ENCODE peak calls at places on chromosomes 13 and 19, in seven cellular contexts. E, R, W, C, S, V and I are unnamed samples.

GRCh38 chr19:40744554-40745401 is 5.5 kb downstream of the ACTMAP start:
- DNase-seq in E (peak), R (no peak), W (no peak), C (no peak), S (no peak), V (peak), I (no peak)

GRCh38 chr19:48963371-48964204 is 1.5 kb upstream of the FTL start:
- DNase-seq in E (peak), R (peak), W (peak), C (peak), S (no peak), V (peak), I (no peak)

GRCh38 chr13:27022571-27023311 is 148.9 kb downstream of the USP12 start:
- DNase-seq in E (peak), R (peak), W (peak), C (peak), S (no peak), V (peak), I (no peak)

GRCh38 chr19:2112516-2113320 is 16.0 kb downstream of the IZUMO4 start:
- DNase-seq in E (no peak), R (no peak), W (no peak), C (no peak), S (no peak), V (no peak), I (no peak)

GRCh38 chr13:80744147-80744914 is 403.4 kb upstream of the SPRY2 start:
- DNase-seq in E (no peak), R (no peak), W (no peak), C (no peak), S (no peak), V (no peak), I (no peak)

GRCh38 chr13:109644956-109645355 is 141.4 kb downstream of the IRS2 start:
- DNase-seq in E (no peak), R (no peak), W (no peak), C (no peak), S (no peak), V (no peak), I (no peak)

GRCh38 chr13:45873491-45874360 is 22.2 kb upstream of the SIAH3 start:
- DNase-seq in E (no peak), R (peak), W (no peak), C (no peak), S (no peak), V (no peak), I (no peak)

GRCh38 chr13:111897178-111897845 is 169.6 kb upstream of the SOX1 start:
- DNase-seq in E (no peak), R (no peak), W (no peak), C (no peak), S (no peak), V (no peak), I (no peak)

GRCh38 chr13:30413842-30414241 is 8.5 kb upstream of the UBE2L5 start:
- DNase-seq in E (no peak), R (no peak), W (no peak), C (no peak), S (no peak), V (no peak), I (no peak)

GRCh38 chr13:20923272-20923671 is 20.7 kb upstream of the XPO4 start:
- DNase-seq in E (peak), R (no peak), W (no peak), C (no peak), S (no peak), V (no peak), I (no peak)

GRCh38 chr19:19591133-19591825 is 27.2 kb downstream of the PBX4 start:
- DNase-seq in E (no peak), R (peak), W (peak), C (peak), S (peak), V (peak), I (no peak)

GRCh38 chr13:74278901-74279300 is 144.7 kb upstream of the KLF12 start:
- DNase-seq in E (no peak), R (no peak), W (no peak), C (no peak), S (no peak), V (no peak), I (no peak)

GRCh38 chr13:95858286-95859075 is 181.5 kb downstream of the DNAJC3 start:
- DNase-seq in E (peak), R (no peak), W (no peak), C (no peak), S (no peak), V (no peak), I (no peak)

GRCh38 chr13:31278874-31279273 is 79.1 kb downstream of the B3GLCT start:
- DNase-seq in E (no peak), R (no peak), W (no peak), C (no peak), S (no peak), V (no peak), I (no peak)

GRCh38 chr19:47427241-47428176 is 8.2 kb upstream of the MEIS3 start:
- DNase-seq in E (peak), R (peak), W (peak), C (peak), S (no peak), V (peak), I (peak)

GRCh38 chr19:12163841-12164240 is 945 bp downstream of the ZNF136 start:
- DNase-seq in E (peak), R (no peak), W (no peak), C (no peak), S (no peak), V (no peak), I (no peak)

GRCh38 chr19:45670670-45671453 is 2.8 kb downstream of the GIPR start:
- DNase-seq in E (peak), R (peak), W (peak), C (peak), S (no peak), V (peak), I (no peak)

GRCh38 chr13:33490461-33491327 is 205.1 kb upstream of the STARD13 start:
- DNase-seq in E (no peak), R (no peak), W (no peak), C (no peak), S (no peak), V (no peak), I (no peak)

GRCh38 chr13:109704771-109705628 is 81.4 kb downstream of the IRS2 start:
- DNase-seq in E (no peak), R (peak), W (peak), C (no peak), S (peak), V (no peak), I (no peak)

GRCh38 chr19:46732966-46733692 is 12.7 kb upstream of the FKRP start:
- DNase-seq in E (no peak), R (no peak), W (no peak), C (no peak), S (no peak), V (no peak), I (no peak)